ENCODE peak calls at places on chromosomes 3 and 15, in ten cellular contexts. P, O, D, U, Y, V, E, X, W and Z are unnamed samples.

GRCh38 chr3:60633644-60634043 is 617.6 kb downstream of the FHIT start:
- DNase-seq in P (no peak), O (no peak), D (no peak), U (no peak), Y (no peak), V (no peak), E (no peak), X (no peak), W (no peak), Z (no peak)

GRCh38 chr15:62977952-62978811 is 64.4 kb upstream of the TPM1 start:
- DNase-seq in P (no peak), O (no peak), D (peak; percentile 28), U (no peak), Y (no peak), V (peak; percentile 44), E (no peak), X (peak; percentile 55), W (no peak), Z (peak; percentile 52)

GRCh38 chr3:150020527-150020926 is 49.8 kb upstream of the PFN2 start:
- DNase-seq in P (no peak), O (no peak), D (peak; percentile 68), U (no peak), Y (no peak), V (peak; percentile 76), E (no peak), X (peak; percentile 41), W (no peak), Z (no peak)

GRCh38 chr3:159458010-159458409 is 530.6 kb upstream of the IL12A start:
- DNase-seq in P (no peak), O (no peak), D (peak; percentile 96), U (no peak), Y (no peak), V (peak; percentile 97), E (no peak), X (peak; percentile 94), W (no peak), Z (peak; percentile 93)

GRCh38 chr15:49452595-49452994 is 29.6 kb downstream of the FGF7 start:
- DNase-seq in P (no peak), O (no peak), D (no peak), U (no peak), Y (no peak), V (peak; percentile 43), E (no peak), X (no peak), W (no peak), Z (no peak)

GRCh38 chr3:133883657-133884546 is 11.8 kb downstream of the RAB6B start:
- DNase-seq in P (no peak), O (no peak), D (no peak), U (no peak), Y (no peak), V (no peak), E (no peak), X (no peak), W (peak; percentile 7), Z (no peak)

GRCh38 chr15:74784854-74785715 is 3.2 kb downstream of the CSK start:
- DNase-seq in P (no peak), O (no peak), D (no peak), U (no peak), Y (no peak), V (no peak), E (no peak), X (no peak), W (no peak), Z (no peak)

GRCh38 chr3:49022751-49023171 is 840 bp downstream of the NDUFAF3 start:
- DNase-seq in P (no peak), O (no peak), D (no peak), U (no peak), Y (no peak), V (no peak), E (peak; percentile 51), X (no peak), W (no peak), Z (no peak)

GRCh38 chr3:32686713-32687112 is 1.7 kb downstream of the CNOT10 start:
- DNase-seq in P (no peak), O (no peak), D (peak; percentile 13), U (no peak), Y (no peak), V (no peak), E (no peak), X (no peak), W (no peak), Z (no peak)

DNA sequence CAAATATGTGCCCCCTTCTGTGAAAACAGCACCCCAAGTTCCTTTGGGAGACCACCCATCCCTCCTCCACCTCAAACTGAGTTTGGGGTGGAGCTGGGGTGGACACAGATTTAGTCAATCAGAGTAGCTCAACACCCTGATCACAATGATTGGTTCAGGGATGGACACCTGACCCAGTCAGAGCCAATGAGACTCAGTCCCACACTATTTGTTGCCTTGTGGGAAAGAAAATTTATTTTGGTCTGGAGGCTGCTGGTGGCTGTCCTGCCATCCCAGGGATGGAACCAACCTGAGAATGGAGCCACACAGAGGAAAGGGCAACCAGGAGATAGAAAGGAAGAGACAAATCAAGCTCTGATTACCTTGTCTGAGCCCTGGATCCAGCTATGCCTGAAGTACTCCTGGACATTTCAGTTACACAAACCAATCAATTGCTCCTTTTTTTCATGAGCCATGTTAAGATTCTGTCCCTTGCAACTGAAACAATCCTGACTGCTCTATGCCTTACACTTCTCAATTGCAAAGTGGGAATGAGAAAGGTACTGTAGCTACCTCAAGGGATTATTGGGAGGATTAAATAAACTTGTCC is 10.6 kb downstream of the DNASE1L3 start:
- DNase-seq in P (no peak), O (no peak), D (no peak), U (no peak), Y (no peak), V (no peak), E (no peak), X (no peak), W (no peak), Z (no peak)
- H3K4me3 ChIP-seq in P (no peak overlapping the region), O (no peak overlapping the region), D (no peak overlapping the region), U (no peak overlapping the region), Y (no peak overlapping the region), V (no peak overlapping the region), E (no peak overlapping the region), X (no peak overlapping the region), W (no peak overlapping the region), Z (no peak overlapping the region)

GRCh38 chr15:91265431-91265940 is 165.4 kb downstream of the SV2B start:
- DNase-seq in P (no peak), O (no peak), D (no peak), U (no peak), Y (no peak), V (no peak), E (no peak), X (no peak), W (no peak), Z (no peak)

GRCh38 chr15:91264651-91265351 is 164.7 kb downstream of the SV2B start:
- DNase-seq in P (no peak), O (no peak), D (no peak), U (no peak), Y (no peak), V (no peak), E (no peak), X (no peak), W (no peak), Z (no peak)

GRCh38 chr15:91270747-91271146 is 170.7 kb downstream of the SV2B start:
- DNase-seq in P (no peak), O (no peak), D (no peak), U (no peak), Y (no peak), V (no peak), E (no peak), X (no peak), W (no peak), Z (no peak)

GRCh38 chr15:91271565-91272153 is 171.6 kb downstream of the SV2B start:
- DNase-seq in P (no peak), O (peak; percentile 76), D (peak; percentile 58), U (no peak), Y (peak; percentile 49), V (peak; percentile 65), E (no peak), X (peak; percentile 35), W (peak; percentile 58), Z (peak; percentile 10)

GRCh38 chr15:91268510-91268909 is 168.5 kb downstream of the SV2B start:
- DNase-seq in P (no peak), O (no peak), D (no peak), U (no peak), Y (no peak), V (no peak), E (no peak), X (no peak), W (no peak), Z (no peak)
- TF ChIP-seq CTCF in P (no peak), O (no peak), D (peak; percentile 20), U (peak; percentile 67), Y (no peak), V (peak; percentile 19), E (peak; percentile 8), X (no peak), W (no peak), Z (no peak)

GRCh38 chr3:76352069-76352847 is 566.9 kb upstream of the ZNF717 start:
- DNase-seq in P (no peak), O (no peak), D (no peak), U (no peak), Y (no peak), V (peak; percentile 7), E (no peak), X (no peak), W (no peak), Z (no peak)

GRCh38 chr3:76349715-76350480 is 564.5 kb upstream of the ZNF717 start:
- DNase-seq in P (no peak), O (no peak), D (peak; percentile 8), U (no peak), Y (no peak), V (no peak), E (no peak), X (no peak), W (no peak), Z (no peak)

GRCh38 chr3:76353683-76354082 is 568.3 kb upstream of the ZNF717 start:
- DNase-seq in P (no peak), O (no peak), D (no peak), U (no peak), Y (no peak), V (no peak), E (no peak), X (no peak), W (no peak), Z (no peak)

DNA sequence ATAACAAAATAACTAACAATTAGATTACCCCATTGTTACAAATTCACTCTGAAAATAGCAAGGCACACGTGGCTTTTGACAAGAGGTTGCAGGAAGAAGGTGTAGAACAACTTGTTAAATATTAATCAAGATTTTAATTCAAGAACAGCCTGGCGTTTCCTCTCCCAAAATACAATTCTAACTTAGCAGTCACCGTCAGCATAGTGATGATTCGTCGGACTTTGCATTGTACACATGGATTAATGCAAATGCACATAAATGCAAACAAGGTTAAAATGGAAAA is 567.4 kb upstream of the ZNF717 start:
- DNase-seq in P (no peak), O (no peak), D (no peak), U (no peak), Y (no peak), V (no peak), E (no peak), X (no peak), W (no peak), Z (no peak)
- H3K4me3 ChIP-seq in P (no peak overlapping the region), O (no peak overlapping the region), D (no peak overlapping the region), U (no peak overlapping the region), Y (no peak overlapping the region), V (no peak overlapping the region), E (no peak overlapping the region), X (no peak overlapping the region), W (no peak overlapping the region), Z (no peak overlapping the region)

GRCh38 chr3:77038468-77038927 is 1.4 kb upstream of the ROBO2 start:
- DNase-seq in P (peak; percentile 74), O (peak; percentile 92), D (peak; percentile 77), U (no peak), Y (peak; percentile 64), V (peak; percentile 85), E (peak; percentile 64), X (peak; percentile 82), W (peak; percentile 44), Z (peak; percentile 23)
- TF ChIP-seq CTCF in P (peak; percentile 75), O (peak; percentile 50), D (peak; percentile 74), U (no peak), Y (peak; percentile 68), V (peak; percentile 89), E (peak; percentile 58), X (peak; percentile 58), W (peak; percentile 47), Z (peak; percentile 64)